ENCODE peak calls at places on chromosomes 13 and 19, in ten cellular contexts. G is dorsolateral prefrontal cortex, F is tibial artery, X is AG09309, U is fibroblast of mammary gland, Y is colonic mucosa, L is mucosa of descending colon, A is fibroblast of the aortic adventitia, D is adrenal gland, B is suprapubic skin. W is an unnamed sample.

GRCh38 chr19:12783849-12784393 is 7.4 kb upstream of the JUNB start:
- DNase-seq in G (no peak), F (no peak), X (no peak), U (no peak), Y (peak; percentile 71), L (peak; percentile 58), A (no peak), D (peak; percentile 71), B (no peak), W (peak; percentile 84)

GRCh38 chr13:19960673-19961015 is 2.1 kb downstream of the ZMYM2 start:
- DNase-seq in G (no peak), F (no peak), X (no peak), U (no peak), Y (no peak), L (no peak), A (no peak), D (no peak), B (no peak), W (no peak)

GRCh38 chr13:95343944-95344343 is 42.7 kb upstream of the ABCC4 start:
- DNase-seq in G (no peak), F (no peak), X (no peak), U (no peak), Y (no peak), L (no peak), A (peak; percentile 37), D (no peak), B (no peak), W (no peak)

GRCh38 chr19:10402441-10403038 is 802 bp downstream of the CDC37 start:
- DNase-seq in G (no peak), F (no peak), X (no peak), U (peak; percentile 45), Y (peak; percentile 61), L (peak; percentile 54), A (peak; percentile 44), D (peak; percentile 62), B (no peak), W (peak; percentile 68)

GRCh38 chr19:17784201-17785008 is 10.5 kb upstream of the B3GNT3 start:
- DNase-seq in G (peak; percentile 72), F (peak; percentile 53), X (no peak), U (peak; percentile 65), Y (peak; percentile 80), L (peak; percentile 81), A (peak; percentile 72), D (peak; percentile 70), B (no peak), W (peak; percentile 71)

GRCh38 chr19:17325881-17326594 is 8.6 kb downstream of the ANO8 start:
- DNase-seq in G (peak; percentile 61), F (peak; percentile 86), X (no peak), U (peak; percentile 59), Y (no peak), L (peak; percentile 52), A (peak; percentile 75), D (no peak), B (no peak), W (no peak)

GRCh38 chr13:87671031-87671823 is at the start of gene SLITRK5:
- DNase-seq in G (peak; percentile 87), F (peak; percentile 64), X (no peak), U (peak; percentile 44), Y (peak; percentile 73), L (peak; percentile 84), A (peak; percentile 5), D (peak; percentile 68), B (peak; percentile 83), W (peak; percentile 81)

GRCh38 chr13:27621366-27622101 is at the start of gene POLR1D:
- DNase-seq in G (peak; percentile 71), F (peak; percentile 71), X (no peak), U (peak; percentile 63), Y (peak; percentile 89), L (peak; percentile 89), A (peak; percentile 53), D (peak; percentile 86), B (peak; percentile 89), W (peak; percentile 90)

GRCh38 chr19:58183822-58184215 is 958 bp downstream of the ZNF274 start:
- DNase-seq in G (no peak), F (no peak), X (no peak), U (no peak), Y (no peak), L (no peak), A (no peak), D (no peak), B (no peak), W (no peak)

GRCh38 chr19:6519289-6519688 is 11.5 kb upstream of the TNFSF9 start:
- DNase-seq in G (no peak), F (no peak), X (peak; percentile 39), U (peak; percentile 90), Y (no peak), L (no peak), A (peak; percentile 88), D (no peak), B (no peak), W (no peak)

GRCh38 chr13:44437356-44438233 is 64.0 kb downstream of the SERP2 start:
- DNase-seq in G (no peak), F (no peak), X (no peak), U (peak; percentile 67), Y (no peak), L (no peak), A (peak; percentile 71), D (no peak), B (no peak), W (no peak)

GRCh38 chr19:58330458-58330857 is 3.7 kb downstream of the ZSCAN22 start:
- DNase-seq in G (no peak), F (no peak), X (no peak), U (peak; percentile 88), Y (no peak), L (no peak), A (peak; percentile 81), D (no peak), B (no peak), W (no peak)

GRCh38 chr13:43816401-43816889 is 29.7 kb upstream of the ENOX1 start:
- DNase-seq in G (no peak), F (no peak), X (no peak), U (no peak), Y (no peak), L (no peak), A (no peak), D (no peak), B (no peak), W (no peak)

DNA sequence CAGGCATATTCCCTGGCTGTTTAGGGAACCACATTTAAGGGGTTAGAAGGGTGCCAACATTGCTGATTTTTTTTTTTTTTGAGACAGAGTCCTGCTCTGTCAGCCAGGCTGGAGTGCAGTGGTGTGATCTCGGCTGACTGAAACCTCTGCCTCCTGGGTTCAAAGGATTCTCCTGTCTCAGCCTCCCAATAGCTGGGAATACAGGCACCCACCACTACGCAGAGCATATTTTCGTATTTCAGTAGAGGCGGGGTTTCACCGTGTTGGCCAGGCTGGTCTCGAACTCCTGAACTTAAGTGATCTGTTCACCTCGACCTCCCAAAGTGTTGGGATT is 7.8 kb upstream of the CRX start:
- DNase-seq in G (no peak), F (no peak), X (no peak), U (no peak), Y (no peak), L (no peak), A (no peak), D (no peak), B (no peak), W (no peak)
- TF ChIP-seq CTCF in G (no peak), F (no peak), X (no peak), U (no peak), Y (peak; percentile 18), L (no peak), A (no peak), D (no peak), B (no peak), W (no peak)

GRCh38 chr19:5054551-5055456 is 85.9 kb downstream of the KDM4B start:
- DNase-seq in G (peak; percentile 56), F (no peak), X (no peak), U (no peak), Y (no peak), L (no peak), A (no peak), D (no peak), B (no peak), W (no peak)
- H3K4me3 ChIP-seq in G (no peak overlapping the region), F (no peak overlapping the region), X (no peak overlapping the region), U (no peak overlapping the region), Y (no peak overlapping the region), L (no peak overlapping the region), A (no peak overlapping the region), D (no peak overlapping the region), B (no peak overlapping the region), W (no peak overlapping the region)

GRCh38 chr19:56869886-56870285 is 29.4 kb upstream of the PEG3 start:
- DNase-seq in G (no peak), F (no peak), X (no peak), U (no peak), Y (no peak), L (no peak), A (no peak), D (no peak), B (no peak), W (no peak)

GRCh38 chr19:56864443-56865125 is 24.1 kb upstream of the PEG3 start:
- DNase-seq in G (no peak), F (no peak), X (no peak), U (no peak), Y (no peak), L (no peak), A (no peak), D (no peak), B (no peak), W (no peak)

GRCh38 chr19:56868446-56868845 is 27.9 kb upstream of the PEG3 start:
- DNase-seq in G (no peak), F (no peak), X (no peak), U (no peak), Y (no peak), L (no peak), A (no peak), D (no peak), B (no peak), W (no peak)

DNA sequence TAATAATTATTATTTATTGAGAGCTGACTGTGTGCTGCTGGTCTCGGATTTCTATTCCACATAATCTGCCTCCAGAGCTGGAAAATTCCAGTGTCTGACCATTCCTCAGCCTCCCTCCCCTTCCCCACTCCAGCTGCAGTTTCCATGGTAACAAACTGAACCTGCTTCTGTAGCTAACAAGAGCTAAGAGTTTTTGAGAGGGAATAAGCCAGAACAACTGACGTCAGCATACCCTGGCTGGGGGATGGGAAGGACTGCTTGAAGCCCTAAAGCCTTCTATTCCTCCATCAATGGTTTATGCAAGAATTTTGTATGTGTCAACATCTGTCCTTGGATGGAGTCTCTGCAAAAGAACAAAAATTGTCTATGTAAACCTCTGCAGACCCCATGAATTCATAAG is 26.0 kb upstream of the PEG3 start:
- DNase-seq in G (peak; percentile 54), F (no peak), X (no peak), U (no peak), Y (no peak), L (no peak), A (no peak), D (peak; percentile 70), B (no peak), W (no peak)
- TF ChIP-seq CTCF in G (no peak), F (no peak), X (no peak), U (no peak), Y (no peak), L (no peak), A (no peak), D (no peak), B (no peak), W (no peak)

GRCh38 chr19:2186071-2186846 is 22.5 kb downstream of the DOT1L start:
- DNase-seq in G (peak; percentile 75), F (peak; percentile 91), X (peak; percentile 98), U (peak; percentile 97), Y (peak; percentile 52), L (peak; percentile 59), A (peak; percentile 99), D (peak; percentile 51), B (peak; percentile 90), W (peak; percentile 83)
- H3K4me3 ChIP-seq in G (no peak overlapping the region), F (peak overlapping the region; percentile 36), X (peak overlapping the region; percentile 13), U (no peak overlapping the region), Y (no peak overlapping the region), L (no peak overlapping the region), A (peak overlapping the region; percentile 41), D (no peak overlapping the region), B (peak overlapping the region; percentile 16), W (peak overlapping the region; percentile 4)

GRCh38 chr19:13833330-13834265 is 38.4 kb downstream of the ZSWIM4 start:
- DNase-seq in G (peak; percentile 94), F (peak; percentile 95), X (no peak), U (peak; percentile 85), Y (peak; percentile 97), L (peak; percentile 94), A (peak; percentile 82), D (peak; percentile 98), B (peak; percentile 99), W (peak; percentile 95)
- TF ChIP-seq CTCF in G (peak; percentile 31), F (peak; percentile 14), X (no peak), U (peak; percentile 11), Y (peak; percentile 37), L (peak; percentile 55), A (peak; percentile 27), D (peak; percentile 46), B (no peak), W (peak; percentile 47)